ENCODE peak calls at places on chromosomes 12 and 14, in eight cellular contexts. R is cardiac muscle cell, T is OCI-LY7, O is thoracic aorta, Y is GM23338, S is transverse colon, H is tibial artery, N is kidney. D is an unnamed sample. For H3K4me1, the result is how much of the 10 kb centered on the place peaks cover.

GRCh38 chr14:64444984-64445845 is 20.1 kb upstream of the AKAP5 start:
- DNase-seq in R (no peak), T (no peak), O (no peak), Y (no peak), S (peak), H (no peak), N (no peak), D (no peak)

GRCh38 chr12:3752096-3752709 is 706 bp downstream of the CRACR2A start:
- DNase-seq in R (no peak), T (peak), O (no peak), Y (no peak), S (peak), H (peak), N (peak), D (no peak)

GRCh38 chr12:122872815-122873361 is 23.0 kb downstream of the VPS37B start:
- DNase-seq in R (no peak), T (no peak), O (no peak), Y (no peak), S (no peak), H (no peak), N (peak), D (no peak)

GRCh38 chr14:32102152-32102787 is 25.2 kb downstream of the ARHGAP5 start:
- DNase-seq in R (no peak), T (no peak), O (no peak), Y (no peak), S (no peak), H (no peak), N (no peak), D (no peak)

GRCh38 chr12:29692237-29692636 is 91.5 kb downstream of the TMTC1 start:
- DNase-seq in R (no peak), T (no peak), O (no peak), Y (no peak), S (no peak), H (no peak), N (no peak), D (no peak)

GRCh38 chr12:62866451-62867082 is 68.4 kb downstream of the PPM1H start:
- DNase-seq in R (peak), T (no peak), O (no peak), Y (peak), S (no peak), H (no peak), N (no peak), D (peak)

GRCh38 chr14:95497561-95498011 is 18.9 kb downstream of the SYNE3 start:
- DNase-seq in R (peak), T (peak), O (no peak), Y (no peak), S (no peak), H (peak), N (peak), D (no peak)

GRCh38 chr12:108861878-108862587 is 4.7 kb upstream of the SSH1 start:
- DNase-seq in R (no peak), T (peak), O (no peak), Y (no peak), S (no peak), H (peak), N (no peak), D (no peak)

GRCh38 chr14:50607181-50607580 is 47.2 kb downstream of the ATL1 start:
- DNase-seq in R (no peak), T (no peak), O (no peak), Y (no peak), S (no peak), H (no peak), N (no peak), D (no peak)

GRCh38 chr12:48185181-48185919 is 1.9 kb downstream of the CCDC184 start:
- DNase-seq in R (no peak), T (no peak), O (no peak), Y (peak), S (no peak), H (no peak), N (no peak), D (no peak)

GRCh38 chr14:69808919-69809808 is 12.1 kb upstream of the SLC10A1 start:
- DNase-seq in R (no peak), T (no peak), O (no peak), Y (no peak), S (no peak), H (no peak), N (no peak), D (no peak)

GRCh38 chr14:102481791-102482238 is 27.8 kb downstream of the ANKRD9 start:
- DNase-seq in R (no peak), T (no peak), O (no peak), Y (no peak), S (no peak), H (no peak), N (no peak), D (peak)

GRCh38 chr12:98821232-98821631 is 176.1 kb downstream of the APAF1 start:
- DNase-seq in R (no peak), T (no peak), O (no peak), Y (peak), S (no peak), H (no peak), N (no peak), D (no peak)

GRCh38 chr12:39122562-39123204 is 217.3 kb upstream of the CPNE8 start:
- DNase-seq in R (no peak), T (peak), O (no peak), Y (peak), S (no peak), H (no peak), N (no peak), D (peak)

GRCh38 chr12:2083008-2083407 is 30.2 kb downstream of the CACNA1C start:
- DNase-seq in R (no peak), T (no peak), O (no peak), Y (peak), S (no peak), H (no peak), N (no peak), D (no peak)

GRCh38 chr12:89451876-89452275 is 72.7 kb downstream of the GALNT4 start:
- DNase-seq in R (peak), T (no peak), O (no peak), Y (peak), S (peak), H (peak), N (peak), D (no peak)

GRCh38 chr14:89443002-89443660 is 26.1 kb upstream of the FOXN3 start:
- DNase-seq in R (no peak), T (no peak), O (no peak), Y (no peak), S (no peak), H (no peak), N (no peak), D (peak)

GRCh38 chr14:62957562-62957961 is 87.7 kb downstream of the KCNH5 start:
- DNase-seq in R (no peak), T (no peak), O (no peak), Y (no peak), S (no peak), H (no peak), N (no peak), D (peak)

GRCh38 chr12:65695077-65695865 is 129.0 kb upstream of the HMGA2 start:
- DNase-seq in R (peak), T (no peak), O (peak), Y (peak), S (peak), H (peak), N (peak), D (peak)

GRCh38 chr12:2739832-2740641 is 54.7 kb upstream of the FKBP4 start:
- DNase-seq in R (peak), T (peak), O (no peak), Y (peak), S (peak), H (no peak), N (no peak), D (peak)

GRCh38 chr12:130478786-130479185 is 141.1 kb downstream of the PIWIL1 start:
- DNase-seq in R (no peak), T (no peak), O (no peak), Y (no peak), S (no peak), H (no peak), N (peak), D (no peak)
- H3K4me1 ChIP-seq in R (under half), T (under half), O (under half), Y (under half), S (under half), H (under half), N (under half), D (under half)

DNA sequence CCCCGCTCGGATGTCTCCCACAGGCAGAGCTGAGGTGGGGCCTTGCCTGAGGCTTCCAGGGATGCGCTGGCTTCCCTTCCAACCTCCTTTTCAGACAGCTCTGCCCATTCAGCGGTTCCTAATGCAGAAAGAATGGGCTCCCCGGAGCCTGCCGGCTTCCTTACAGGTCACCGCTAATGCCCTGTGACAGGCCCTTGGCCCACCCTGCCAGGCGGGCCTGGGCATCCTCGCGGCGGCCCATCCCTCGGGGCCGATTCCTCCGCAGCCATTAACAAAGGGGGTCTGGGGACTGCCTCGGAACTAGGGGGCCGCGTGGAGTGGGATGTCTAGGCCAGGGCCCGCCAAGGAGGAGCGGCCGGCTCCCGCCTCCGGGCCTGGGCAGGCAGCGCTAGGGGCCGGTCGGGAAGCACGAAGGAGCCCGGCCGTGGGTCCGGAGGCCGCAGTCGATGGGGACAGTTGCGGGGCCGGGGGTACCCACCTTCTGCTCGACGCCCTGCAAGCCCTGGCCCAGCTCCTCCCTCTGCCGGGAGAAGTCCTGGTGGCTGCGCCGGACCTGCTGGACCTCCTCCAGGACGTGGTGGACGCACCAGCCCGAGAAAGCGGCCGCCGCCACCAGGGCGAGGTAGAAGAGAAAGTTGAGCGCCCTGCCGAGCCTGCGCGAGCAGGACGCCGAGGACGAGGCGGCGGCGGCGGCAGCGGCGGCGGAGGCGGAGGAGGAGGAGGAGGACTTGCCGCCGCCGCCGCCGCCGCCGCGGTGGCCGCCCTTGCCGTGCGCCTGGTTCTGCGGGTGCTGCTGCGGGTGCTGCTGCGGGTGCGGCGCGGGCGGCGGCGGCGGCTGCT is 709 bp downstream of the CKAP4 start:
- DNase-seq in R (peak), T (peak), O (no peak), Y (peak), S (peak), H (peak), N (peak), D (peak)
- H3K27ac ChIP-seq in R (peak), T (peak), O (peak), Y (no peak), S (peak), H (peak), N (peak), D (peak)

GRCh38 chr12:132175496-132176357 is 31.5 kb downstream of the NOC4L start:
- DNase-seq in R (no peak), T (no peak), O (no peak), Y (no peak), S (no peak), H (no peak), N (peak), D (no peak)

GRCh38 chr12:132178314-132178713 is 34.1 kb downstream of the NOC4L start:
- DNase-seq in R (no peak), T (peak), O (no peak), Y (no peak), S (no peak), H (no peak), N (peak), D (no peak)

GRCh38 chr12:132176920-132177551 is 32.8 kb downstream of the NOC4L start:
- DNase-seq in R (no peak), T (no peak), O (no peak), Y (no peak), S (no peak), H (no peak), N (peak), D (no peak)

GRCh38 chr12:132174703-132175490 is 30.6 kb downstream of the NOC4L start:
- DNase-seq in R (no peak), T (no peak), O (no peak), Y (no peak), S (no peak), H (no peak), N (peak), D (no peak)

DNA sequence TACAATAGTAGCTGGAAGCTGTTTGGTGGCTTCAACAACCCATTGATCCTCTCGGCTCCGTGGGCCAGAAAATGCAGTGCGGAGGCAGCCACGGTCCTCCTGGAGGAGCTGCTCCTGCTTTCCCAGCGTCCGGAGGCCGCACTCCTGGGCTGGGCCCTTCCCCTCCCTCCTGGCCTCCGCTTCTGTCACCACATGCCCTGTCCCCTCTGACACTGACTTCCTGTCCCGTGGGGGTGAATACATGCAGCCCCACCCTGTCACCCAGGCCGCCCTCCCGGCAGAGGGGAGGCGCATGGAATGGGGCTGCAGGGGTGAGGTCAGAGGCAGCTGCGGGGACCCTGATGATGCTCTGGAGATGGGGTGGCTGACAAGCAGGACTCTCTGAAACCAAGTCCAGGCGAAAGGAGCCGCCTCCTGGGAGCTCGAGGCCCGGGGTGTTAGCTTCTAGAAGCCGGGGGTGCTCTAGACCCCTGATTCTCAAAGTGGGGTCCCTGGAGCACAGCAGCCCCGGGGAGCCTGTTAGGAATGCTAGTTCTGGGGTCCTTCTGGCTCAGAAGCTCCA is 32.2 kb downstream of the NOC4L start:
- DNase-seq in R (no peak), T (no peak), O (no peak), Y (no peak), S (no peak), H (no peak), N (peak), D (no peak)
- TF ChIP-seq CTCF in R (no peak), T (no peak), O (no peak), Y (no peak), S (no peak), H (no peak), N (no peak), D (no peak)

GRCh38 chr12:63917864-63918742 is 73.6 kb downstream of the SRGAP1 start:
- DNase-seq in R (no peak), T (peak), O (no peak), Y (no peak), S (no peak), H (no peak), N (peak), D (peak)

GRCh38 chr12:63916561-63917476 is 72.3 kb downstream of the SRGAP1 start:
- DNase-seq in R (no peak), T (no peak), O (no peak), Y (no peak), S (no peak), H (no peak), N (no peak), D (peak)

GRCh38 chr12:63917477-63917862 is 73.0 kb downstream of the SRGAP1 start:
- DNase-seq in R (no peak), T (no peak), O (no peak), Y (no peak), S (no peak), H (no peak), N (no peak), D (no peak)

GRCh38 chr12:63913929-63914328 is 69.4 kb downstream of the SRGAP1 start:
- DNase-seq in R (no peak), T (no peak), O (no peak), Y (no peak), S (no peak), H (no peak), N (no peak), D (no peak)

GRCh38 chr12:63915105-63915830 is 70.8 kb downstream of the SRGAP1 start:
- DNase-seq in R (no peak), T (no peak), O (no peak), Y (no peak), S (no peak), H (no peak), N (no peak), D (peak)
- H3K4me1 ChIP-seq in R (under half), T (under half), O (under half), Y (under half), S (under half), H (under half), N (under half), D (under half)